ENCODE peak calls at places on chromosomes 13 and 19, in nine cellular contexts. P, E, S, O, F, K, G, D and C are unnamed samples.

GRCh38 chr19:56663931-56664500 is 7.5 kb downstream of the ZNF835 start:
- DNase-seq in G (no peak), K (no peak), E (no peak), S (no peak), F (no peak), P (no peak), O (no peak), D (no peak), C (no peak)

GRCh38 chr19:55712804-55713631 is 25.2 kb downstream of the NLRP9 start:
- DNase-seq in E (no peak), D (no peak), G (no peak), O (no peak), K (no peak), P (no peak), F (no peak), S (no peak), C (no peak)

GRCh38 chr13:65034266-65034665 is 2195.9 kb downstream of the PCDH9 start:
- DNase-seq in K (no peak), E (no peak), O (no peak), F (no peak), D (no peak), G (no peak), P (no peak), S (no peak), C (no peak)

GRCh38 chr19:32674153-32674958 is 624 bp downstream of the ANKRD27 start:
- DNase-seq in P (no peak), D (no peak), G (peak; percentile 18), K (peak; percentile 5), O (no peak), F (no peak), S (no peak), E (no peak), C (peak; percentile 56)

GRCh38 chr19:613732-614567 is 19.4 kb downstream of the POLRMT start:
- DNase-seq in K (no peak), O (no peak), E (no peak), P (no peak), D (no peak), G (no peak), F (no peak), S (no peak), C (no peak)

GRCh38 chr19:46082728-46083050 is 41.8 kb downstream of the IGFL3 start:
- DNase-seq in E (no peak), D (no peak), G (no peak), O (no peak), P (no peak), F (no peak), S (peak; percentile 85), K (no peak), C (no peak)

GRCh38 chr19:934197-934840 is 8.5 kb downstream of the ARID3A start:
- DNase-seq in K (no peak), O (no peak), P (no peak), G (no peak), F (no peak), S (no peak), D (no peak), E (no peak), C (no peak)

GRCh38 chr19:48858984-48859710 is 9.3 kb downstream of the PLEKHA4 start:
- DNase-seq in O (peak; percentile 67), E (peak; percentile 55), P (peak; percentile 85), F (no peak), D (no peak), K (peak; percentile 59), S (no peak), G (no peak), C (peak; percentile 77)

GRCh38 chr19:10113964-10114650 is 2.6 kb downstream of the P2RY11 start:
- DNase-seq in F (no peak), E (no peak), G (no peak), S (no peak), P (peak; percentile 32), K (no peak), D (no peak), O (no peak), C (no peak)

GRCh38 chr13:29883941-29884518 is 33.6 kb upstream of the UBL3 start:
- DNase-seq in D (peak; percentile 25), F (no peak), K (no peak), O (no peak), E (no peak), P (no peak), S (peak; percentile 52), G (no peak), C (no peak)

GRCh38 chr13:41960195-41960699 is 662 bp downstream of the VWA8 start:
- DNase-seq in F (no peak), S (peak; percentile 38), D (peak; percentile 41), G (peak; percentile 37), E (no peak), O (no peak), P (no peak), K (no peak), C (no peak)

GRCh38 chr13:32629313-32629712 is 43.1 kb downstream of the PDS5B start:
- DNase-seq in D (no peak), K (no peak), P (no peak), G (no peak), O (no peak), S (peak; percentile 67), E (no peak), F (no peak), C (no peak)